ENCODE peak calls at places on chromosomes 7 and 10, in seven cellular contexts. W is hepatocyte, K is ACHN, V is T follicular helper cell, M is NCI-H510A treated with DMSO at 0.1 percent for 48 hours, T is fibroblast of mammary gland, C is PC-3. B is an unnamed sample.

GRCh38 chr10:133442967-133443924 is 10.5 kb upstream of the SCART1 start:
- DNase-seq in W (no peak), K (no peak), V (no peak), M (no peak), T (no peak), C (no peak), B (no peak)

GRCh38 chr10:42753126-42753506 is 29.5 kb upstream of the BMS1 start:
- DNase-seq in W (peak; percentile 82), K (peak; percentile 80), V (peak; percentile 49), M (peak; percentile 7), T (peak; percentile 72), C (peak; percentile 89), B (peak; percentile 61)

GRCh38 chr10:84523509-84523908 is 195.1 kb downstream of the CCSER2 start:
- DNase-seq in W (no peak), K (no peak), V (no peak), M (peak; percentile 30), T (peak; percentile 16), C (peak; percentile 25), B (no peak)

GRCh38 chr10:27440478-27440877 is 63.6 kb upstream of the RAB18 start:
- DNase-seq in W (no peak), K (no peak), V (no peak), M (no peak), T (no peak), C (no peak), B (no peak)

GRCh38 chr10:86368987-86369386 is 2.4 kb upstream of the GRID1 start:
- DNase-seq in W (no peak), K (no peak), V (no peak), M (no peak), T (no peak), C (no peak), B (no peak)

GRCh38 chr7:139940866-139941265 is 111.8 kb downstream of the TBXAS1 start:
- DNase-seq in W (no peak), K (no peak), V (no peak), M (no peak), T (no peak), C (no peak), B (no peak)

GRCh38 chr10:71735709-71736569 is 16.4 kb upstream of the C10orf105 start:
- DNase-seq in W (no peak), K (no peak), V (peak; percentile 19), M (no peak), T (no peak), C (no peak), B (no peak)

GRCh38 chr7:2774935-2775334 is 69.2 kb downstream of the GNA12 start:
- DNase-seq in W (no peak), K (no peak), V (no peak), M (no peak), T (peak; percentile 27), C (peak; percentile 56), B (no peak)

GRCh38 chr7:122827763-122828162 is 58.5 kb downstream of the CADPS2 start:
- DNase-seq in W (no peak), K (no peak), V (no peak), M (no peak), T (no peak), C (no peak), B (no peak)

GRCh38 chr10:91051834-91052233 is 130.9 kb upstream of the ANKRD1 start:
- DNase-seq in W (no peak), K (no peak), V (no peak), M (no peak), T (peak; percentile 43), C (no peak), B (peak; percentile 58)

GRCh38 chr10:57948796-57949195 is 318.9 kb downstream of the IPMK start:
- DNase-seq in W (no peak), K (no peak), V (no peak), M (no peak), T (no peak), C (no peak), B (no peak)

GRCh38 chr7:106568680-106569499 is 92.1 kb downstream of the CCDC71L start:
- DNase-seq in W (peak; percentile 24), K (no peak), V (no peak), M (peak; percentile 44), T (peak; percentile 80), C (peak; percentile 41), B (no peak)